ENCODE peak calls at places on chromosomes 11 and 22, in seven cellular contexts. G, F, M, Q, L, R and T are unnamed samples. For H3K4me1, the result is how much of the 10 kb centered on the place peaks cover.

GRCh38 chr11:72075109-72075508 is 5.2 kb downstream of the NUMA1 start:
- DNase-seq in G (no peak), F (no peak), M (no peak), Q (no peak), L (no peak), R (peak), T (no peak)

GRCh38 chr11:4672470-4672869 is 25.2 kb downstream of the OR51E2 start:
- DNase-seq in G (no peak), F (no peak), M (no peak), Q (no peak), L (no peak), R (no peak), T (no peak)

GRCh38 chr22:46053563-46054090 is 76.7 kb upstream of the WNT7B start:
- DNase-seq in G (peak), F (peak), M (peak), Q (no peak), L (peak), R (no peak), T (peak)

GRCh38 chr11:72244317-72245231 is 598 bp upstream of the PHOX2A start:
- DNase-seq in G (no peak), F (peak), M (no peak), Q (no peak), L (no peak), R (peak), T (no peak)

GRCh38 chr22:30685178-30685577 is 9.5 kb upstream of the OSBP2 start:
- DNase-seq in G (no peak), F (peak), M (no peak), Q (no peak), L (no peak), R (no peak), T (no peak)

GRCh38 chr11:13073119-13073981 is 64.2 kb downstream of the RASSF10 start:
- DNase-seq in G (no peak), F (no peak), M (no peak), Q (no peak), L (no peak), R (no peak), T (no peak)

GRCh38 chr22:36445158-36445668 is 36.2 kb downstream of the TXN2 start:
- DNase-seq in G (no peak), F (no peak), M (peak), Q (no peak), L (no peak), R (no peak), T (peak)

GRCh38 chr11:111665779-111666178 is 63.5 kb downstream of the SIK2 start:
- DNase-seq in G (no peak), F (no peak), M (no peak), Q (no peak), L (no peak), R (peak), T (peak)

GRCh38 chr22:30250713-30251267 is 4.2 kb upstream of the LIF start:
- DNase-seq in G (no peak), F (peak), M (no peak), Q (no peak), L (no peak), R (no peak), T (no peak)

GRCh38 chr22:44032126-44032730 is 8.1 kb downstream of the PARVB start:
- DNase-seq in G (peak), F (no peak), M (no peak), Q (no peak), L (no peak), R (no peak), T (peak)

GRCh38 chr11:71440021-71440755 is 8.0 kb downstream of the DHCR7 start:
- DNase-seq in G (no peak), F (no peak), M (no peak), Q (no peak), L (no peak), R (no peak), T (no peak)

GRCh38 chr11:75588067-75588481 is 26.0 kb downstream of the SERPINH1 start:
- DNase-seq in G (no peak), F (no peak), M (no peak), Q (no peak), L (peak), R (no peak), T (no peak)

GRCh38 chr11:1180171-1180570 is 22.4 kb downstream of the MUC5AC start:
- DNase-seq in G (no peak), F (no peak), M (no peak), Q (no peak), L (no peak), R (no peak), T (no peak)

GRCh38 chr22:44337658-44338004 is 24.9 kb upstream of the SHISAL1 start:
- DNase-seq in G (no peak), F (no peak), M (peak), Q (no peak), L (no peak), R (peak), T (no peak)

GRCh38 chr11:66264893-66265292 is 3.5 kb upstream of the RAB1B start:
- DNase-seq in G (no peak), F (peak), M (no peak), Q (no peak), L (peak), R (peak), T (no peak)

GRCh38 chr11:32829680-32830412 is at the start of gene PRRG4:
- DNase-seq in G (peak), F (peak), M (peak), Q (no peak), L (peak), R (peak), T (no peak)

GRCh38 chr11:111559791-111560190 is 19.3 kb downstream of the LAYN start:
- DNase-seq in G (no peak), F (no peak), M (no peak), Q (no peak), L (no peak), R (no peak), T (no peak)

GRCh38 chr11:2593393-2593950 is 106.3 kb downstream of the KCNQ1OT1 start:
- DNase-seq in G (peak), F (no peak), M (no peak), Q (no peak), L (no peak), R (no peak), T (no peak)

GRCh38 chr11:97516688-97517087 is 1126.9 kb downstream of the JRKL start:
- DNase-seq in G (no peak), F (peak), M (no peak), Q (no peak), L (no peak), R (no peak), T (no peak)

GRCh38 chr11:126426820-126427749 is 71.6 kb downstream of the ST3GAL4 start:
- DNase-seq in G (no peak), F (no peak), M (no peak), Q (no peak), L (no peak), R (no peak), T (no peak)

GRCh38 chr11:128251140-128251539 is 336.2 kb downstream of the ETS1 start:
- DNase-seq in G (no peak), F (no peak), M (no peak), Q (no peak), L (no peak), R (no peak), T (no peak)

GRCh38 chr11:19597194-19597593 is 115.4 kb upstream of the NAV2 start:
- DNase-seq in G (no peak), F (peak), M (no peak), Q (no peak), L (no peak), R (no peak), T (peak)

GRCh38 chr11:64858467-64859401 is 14.3 kb upstream of the CDC42BPG start:
- DNase-seq in G (no peak), F (no peak), M (peak), Q (no peak), L (no peak), R (no peak), T (peak)

GRCh38 chr11:64862914-64863313 is 15.5 kb downstream of the EHD1 start:
- DNase-seq in G (no peak), F (no peak), M (peak), Q (no peak), L (no peak), R (no peak), T (peak)

GRCh38 chr11:64863381-64864060 is 14.9 kb downstream of the EHD1 start:
- DNase-seq in G (no peak), F (no peak), M (peak), Q (no peak), L (no peak), R (peak), T (no peak)

GRCh38 chr11:64859542-64860414 is 15.3 kb upstream of the CDC42BPG start:
- DNase-seq in G (no peak), F (no peak), M (no peak), Q (no peak), L (no peak), R (no peak), T (no peak)

DNA sequence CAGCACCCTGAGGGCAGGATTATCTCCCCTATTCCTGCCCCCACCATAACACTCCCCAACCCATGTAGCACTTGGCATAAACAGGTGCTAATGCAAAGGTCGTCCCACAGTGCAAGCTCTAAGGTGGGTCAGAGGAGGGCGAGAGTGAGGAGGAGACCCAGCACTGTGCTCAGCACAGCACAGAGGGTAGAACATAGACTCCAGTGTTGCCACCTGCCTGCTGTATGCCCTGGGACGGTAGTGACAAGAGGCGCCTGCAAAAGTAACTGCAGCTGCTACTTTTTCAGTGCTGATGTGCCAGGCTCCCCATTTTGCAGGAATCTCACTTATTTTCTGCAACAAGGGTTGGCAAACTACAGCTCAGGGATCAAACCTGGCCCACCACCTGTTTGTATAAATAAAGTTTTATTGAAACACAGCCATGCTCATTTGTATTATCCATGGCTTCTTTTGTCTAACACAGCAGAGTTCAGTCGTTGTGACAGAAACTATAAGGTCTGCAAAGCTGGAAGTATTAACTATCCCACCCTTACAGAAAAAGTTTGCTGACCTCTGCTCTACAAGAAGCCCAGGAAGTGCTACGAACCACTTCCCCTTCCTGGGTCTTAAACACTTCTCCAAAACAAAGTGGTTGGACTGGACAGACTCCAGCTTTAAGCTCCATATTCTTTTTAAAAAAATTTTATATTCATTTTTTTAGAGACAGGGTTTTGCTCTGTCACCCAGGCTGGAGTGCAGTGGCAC is 16.9 kb upstream of the CDC42BPG start:
- DNase-seq in G (no peak), F (no peak), M (no peak), Q (no peak), L (no peak), R (no peak), T (no peak)
- H3K4me1 ChIP-seq in G (half or more), F (under half), M (half or more), Q (half or more), L (under half), R (under half), T (half or more)

DNA sequence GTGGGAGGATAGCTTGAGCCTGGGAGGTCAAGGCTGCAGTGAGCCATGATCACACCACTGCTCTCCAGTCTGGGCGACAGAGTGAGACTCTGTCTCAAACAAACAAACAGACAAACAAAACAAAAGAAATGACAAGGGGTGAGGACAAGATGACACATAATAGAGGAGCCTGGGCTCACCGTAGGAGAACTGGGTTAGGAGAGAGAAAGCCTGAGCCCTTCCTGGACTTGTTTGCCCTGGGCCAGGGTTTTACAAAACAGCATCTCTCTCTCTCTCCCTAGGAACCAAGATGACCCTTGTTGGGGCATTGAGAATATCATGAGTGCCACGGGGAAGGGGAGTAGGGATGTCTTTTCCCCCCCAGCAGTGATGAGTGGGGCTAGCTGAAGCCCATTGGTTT is 15.7 kb downstream of the ROBO3 start:
- DNase-seq in G (no peak), F (no peak), M (no peak), Q (no peak), L (no peak), R (no peak), T (no peak)
- H3K27ac ChIP-seq in G (no peak), F (no peak), M (no peak), Q (no peak), L (no peak), R (no peak), T (no peak)

GRCh38 chr11:116819049-116819448 is 4.1 kb downstream of the APOA4 start:
- DNase-seq in G (no peak), F (no peak), M (no peak), Q (no peak), L (no peak), R (no peak), T (no peak)

GRCh38 chr11:116825434-116825833 is 2.3 kb upstream of the APOA4 start:
- DNase-seq in G (no peak), F (no peak), M (no peak), Q (no peak), L (no peak), R (no peak), T (no peak)

GRCh38 chr11:116821050-116821918 is 1.8 kb downstream of the APOA4 start:
- DNase-seq in G (no peak), F (no peak), M (no peak), Q (no peak), L (no peak), R (no peak), T (no peak)

GRCh38 chr11:116823031-116823843 is at the start of gene APOA4:
- DNase-seq in G (no peak), F (no peak), M (no peak), Q (no peak), L (no peak), R (no peak), T (no peak)

DNA sequence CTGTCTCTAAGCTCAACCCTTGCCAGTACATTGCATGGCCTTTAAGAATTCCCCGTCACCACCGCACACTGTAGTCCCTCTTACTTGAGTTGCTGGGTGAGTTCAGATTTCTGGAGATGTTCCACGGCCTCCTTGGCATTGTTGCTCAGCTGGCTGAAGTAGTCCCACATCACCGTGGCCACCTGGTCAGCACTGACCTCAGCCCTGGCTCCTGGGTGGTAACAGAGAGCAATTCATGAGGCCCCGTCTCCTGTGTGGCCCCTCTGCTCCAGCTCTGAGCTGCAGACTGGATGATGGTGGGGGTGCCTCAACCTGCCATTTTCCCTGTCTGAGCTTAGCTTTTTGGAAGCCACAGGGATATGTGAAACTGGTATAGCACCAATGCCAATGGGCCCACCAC is 529 bp downstream of the APOA4 start:
- DNase-seq in G (no peak), F (no peak), M (no peak), Q (no peak), L (no peak), R (no peak), T (no peak)
- H3K4me1 ChIP-seq in G (under half), F (under half), M (under half), Q (under half), L (under half), R (under half), T (under half)

GRCh38 chr11:114027941-114028340 is 31.6 kb upstream of the ZBTB16 start:
- DNase-seq in G (no peak), F (no peak), M (no peak), Q (no peak), L (no peak), R (no peak), T (no peak)

GRCh38 chr11:114026355-114026754 is 33.2 kb upstream of the ZBTB16 start:
- DNase-seq in G (no peak), F (no peak), M (no peak), Q (no peak), L (no peak), R (peak), T (no peak)

GRCh38 chr11:114019574-114019973 is 39.9 kb upstream of the ZBTB16 start:
- DNase-seq in G (no peak), F (no peak), M (no peak), Q (no peak), L (no peak), R (no peak), T (no peak)

GRCh38 chr11:114027396-114027795 is 32.1 kb upstream of the ZBTB16 start:
- DNase-seq in G (no peak), F (no peak), M (peak), Q (no peak), L (no peak), R (no peak), T (no peak)

GRCh38 chr11:114025329-114025907 is 34.1 kb upstream of the ZBTB16 start:
- DNase-seq in G (no peak), F (no peak), M (no peak), Q (no peak), L (no peak), R (no peak), T (no peak)
- H3K27ac ChIP-seq in G (no peak), F (no peak), M (no peak), Q (no peak), L (no peak), R (no peak), T (no peak)

GRCh38 chr22:17847360-17848078 is 73.2 kb upstream of the BID start:
- DNase-seq in G (no peak), F (peak), M (no peak), Q (no peak), L (no peak), R (no peak), T (peak)
- H3K4me1 ChIP-seq in G (under half), F (under half), M (half or more), Q (under half), L (under half), R (under half), T (under half)

GRCh38 chr11:113690619-113691569 is 15.2 kb downstream of the TMPRSS5 start:
- DNase-seq in G (peak), F (peak), M (no peak), Q (no peak), L (no peak), R (peak), T (no peak)
- H3K27ac ChIP-seq in G (no peak), F (peak), M (no peak), Q (peak), L (no peak), R (no peak), T (no peak)

GRCh38 chr22:19412934-19413333 is 18.6 kb downstream of the HIRA start:
- DNase-seq in G (no peak), F (no peak), M (peak), Q (no peak), L (no peak), R (no peak), T (no peak)
- H3K4me1 ChIP-seq in G (under half), F (under half), M (under half), Q (under half), L (under half), R (under half), T (under half)

DNA sequence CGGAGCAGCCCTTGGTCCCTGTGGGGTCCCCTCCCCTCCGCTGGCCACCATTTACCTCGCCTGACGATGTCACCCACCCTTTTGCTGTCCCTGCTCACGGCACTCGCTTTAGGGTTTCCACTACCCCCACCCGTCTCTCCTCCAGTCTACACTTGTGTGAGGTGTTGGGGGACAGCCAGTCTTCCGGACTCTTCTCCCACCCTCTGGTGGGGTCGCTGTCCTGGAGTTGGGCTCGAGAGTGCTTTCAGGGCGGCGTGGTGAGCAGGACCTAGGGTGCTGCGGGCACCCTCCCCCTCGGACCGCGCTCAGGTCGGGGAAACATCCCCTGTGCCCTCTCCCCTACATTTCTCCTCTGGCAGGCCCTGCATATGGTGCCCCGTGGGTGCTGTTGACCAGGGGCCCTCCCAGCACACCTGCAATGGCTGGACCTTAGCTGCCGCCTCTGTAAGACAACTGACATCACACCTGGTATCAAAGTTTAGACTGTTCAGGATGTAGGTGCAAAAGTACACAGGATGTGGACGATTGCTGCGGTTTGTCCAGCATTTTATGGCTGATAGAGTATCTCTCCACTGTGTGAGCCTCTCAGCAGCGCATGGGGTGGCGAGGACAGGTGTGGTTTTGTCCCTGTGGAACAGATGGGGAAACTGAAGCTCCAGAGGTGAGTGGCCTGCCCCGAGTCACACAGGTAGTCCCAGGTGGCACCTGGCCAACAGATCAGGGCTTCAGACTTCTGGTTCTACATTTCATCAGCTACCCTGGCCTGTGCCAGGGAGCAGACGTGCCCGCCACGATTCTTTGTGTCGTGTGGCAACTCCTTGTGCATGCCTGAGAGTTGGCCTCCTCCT is 1.1 kb downstream of the GRK2 start:
- DNase-seq in G (peak), F (peak), M (peak), Q (no peak), L (peak), R (no peak), T (peak)
- H3K27ac ChIP-seq in G (peak), F (no peak), M (peak), Q (peak), L (no peak), R (no peak), T (no peak)